ENCODE peak calls at places on chromosomes 11 and 22, in five cellular contexts. R is iris pigment epithelial cell, O is A673, Z is KG1, E is HTR-8/SVneo. U is an unnamed sample.

GRCh38 chr11:13026722-13027121 is 17.6 kb downstream of the RASSF10 start:
- DNase-seq in Z (no peak), R (no peak), E (no peak), O (no peak), U (no peak)

GRCh38 chr11:81886406-81887075 is 847.1 kb downstream of the FAM181B start:
- DNase-seq in O (no peak), Z (no peak), E (no peak), R (no peak), U (no peak)

GRCh38 chr11:1238767-1239595 is 16.1 kb downstream of the MUC5B start:
- DNase-seq in E (no peak), R (no peak), O (no peak), Z (no peak), U (no peak)

GRCh38 chr11:57324154-57324885 is 432 bp downstream of the TNKS1BP1 start:
- DNase-seq in R (peak; percentile 52), Z (no peak), O (peak; percentile 57), E (no peak), U (peak; percentile 45)

GRCh38 chr11:2825886-2826678 is 59.5 kb downstream of the CDKN1C start:
- DNase-seq in Z (peak; percentile 89), O (peak; percentile 26), R (peak; percentile 98), E (peak; percentile 98), U (peak; percentile 90)

GRCh38 chr11:131612576-131612975 is 242.2 kb downstream of the NTM start:
- DNase-seq in O (no peak), Z (no peak), R (no peak), E (no peak), U (no peak)

GRCh38 chr11:104812416-104812815 is 85.8 kb downstream of the CASP12 start:
- DNase-seq in Z (no peak), O (no peak), R (no peak), E (no peak), U (no peak)

GRCh38 chr11:67301951-67302516 is 1.3 kb upstream of the SSH3 start:
- DNase-seq in E (no peak), Z (no peak), R (peak; percentile 91), O (peak; percentile 80), U (peak; percentile 65)

GRCh38 chr11:134583397-134583990 is 171.5 kb upstream of the B3GAT1 start:
- DNase-seq in R (no peak), O (no peak), Z (no peak), E (no peak), U (no peak)

GRCh38 chr11:65915821-65916251 is 3.0 kb downstream of the C11orf68 start:
- DNase-seq in Z (no peak), O (peak; percentile 91), E (peak; percentile 99), R (peak; percentile 98), U (peak; percentile 99)

GRCh38 chr11:122690801-122691649 is 35.5 kb downstream of the UBASH3B start:
- DNase-seq in Z (peak; percentile 51), O (peak; percentile 27), E (no peak), R (peak; percentile 47), U (no peak)

GRCh38 chr22:30104501-30105156 is 24.4 kb downstream of the HORMAD2 start:
- DNase-seq in Z (peak; percentile 10), E (no peak), O (no peak), R (no peak), U (no peak)

GRCh38 chr11:108672113-108672512 is 7.2 kb downstream of the DDX10 start:
- DNase-seq in O (peak; percentile 92), E (no peak), R (peak; percentile 84), Z (no peak), U (peak; percentile 23)

GRCh38 chr11:16169541-16169940 is 186.8 kb downstream of the SOX6 start:
- DNase-seq in E (no peak), O (peak; percentile 85), R (peak; percentile 23), Z (no peak), U (peak; percentile 6)

GRCh38 chr11:36702330-36703054 is 104.5 kb upstream of the RAG2 start:
- DNase-seq in E (peak; percentile 60), R (peak; percentile 68), O (peak; percentile 92), Z (no peak), U (peak; percentile 41)

GRCh38 chr22:24429411-24430365 is 2.3 kb downstream of the ADORA2A start:
- DNase-seq in Z (peak; percentile 66), E (no peak), R (peak; percentile 22), O (peak; percentile 68), U (no peak)

GRCh38 chr11:46363455-46363920 is 16.2 kb downstream of the DGKZ start:
- DNase-seq in R (no peak), O (no peak), E (no peak), Z (no peak), U (no peak)

U was measured in HCEC 1CT.